ENCODE peak calls at places on chromosomes 5 and 9, in five cellular contexts. P, F, K, O and Q are unnamed samples.

GRCh38 chr5:54013556-54014157 is 296.7 kb downstream of the ARL15 start:
- DNase-seq in P (no peak), F (no peak), K (no peak), O (no peak), Q (no peak)

GRCh38 chr5:97096096-97096648 is 46.2 kb downstream of the LIX1 start:
- DNase-seq in P (no peak), F (no peak), K (no peak), O (no peak), Q (no peak)

GRCh38 chr5:124342027-124342471 is 404.4 kb downstream of the ZNF608 start:
- DNase-seq in P (no peak), F (no peak), K (peak), O (no peak), Q (no peak)

GRCh38 chr5:3197237-3197636 is 398.4 kb upstream of the IRX1 start:
- DNase-seq in P (no peak), F (no peak), K (no peak), O (no peak), Q (no peak)

GRCh38 chr5:175718401-175719108 is 60.7 kb downstream of the HRH2 start:
- DNase-seq in P (no peak), F (peak), K (peak), O (no peak), Q (no peak)

GRCh38 chr9:128788445-128788844 is 1.4 kb downstream of the TBC1D13 start:
- DNase-seq in P (no peak), F (no peak), K (no peak), O (no peak), Q (no peak)

GRCh38 chr5:125286266-125286665 is 539.8 kb upstream of the ZNF608 start:
- DNase-seq in P (no peak), F (no peak), K (no peak), O (no peak), Q (no peak)

GRCh38 chr5:143887901-143888648 is 76.1 kb downstream of the HMHB1 start:
- DNase-seq in P (no peak), F (no peak), K (no peak), O (no peak), Q (no peak)

GRCh38 chr9:81145331-81145963 is 543.9 kb downstream of the TLE1 start:
- DNase-seq in P (no peak), F (no peak), K (no peak), O (no peak), Q (no peak)

GRCh38 chr5:142472306-142472951 is 147.6 kb upstream of the SPRY4 start:
- DNase-seq in P (no peak), F (no peak), K (no peak), O (no peak), Q (no peak)

GRCh38 chr5:116482394-116482793 is 92.2 kb downstream of the SEMA6A start:
- DNase-seq in P (no peak), F (no peak), K (no peak), O (no peak), Q (no peak)

GRCh38 chr9:112846528-112847488 is 43.9 kb downstream of the SLC46A2 start:
- DNase-seq in P (no peak), F (no peak), K (no peak), O (no peak), Q (no peak)

GRCh38 chr5:134638760-134639201 is 6.2 kb upstream of the SAR1B start:
- DNase-seq in P (no peak), F (no peak), K (peak), O (no peak), Q (no peak)

GRCh38 chr5:133460172-133460758 is 152.1 kb downstream of the FSTL4 start:
- DNase-seq in P (no peak), F (no peak), K (no peak), O (no peak), Q (no peak)

GRCh38 chr5:41761663-41762062 is 108.6 kb downstream of the OXCT1 start:
- DNase-seq in P (no peak), F (no peak), K (no peak), O (no peak), Q (no peak)

GRCh38 chr9:79574716-79575242 is 3.0 kb downstream of the TLE4 start:
- DNase-seq in P (no peak), F (no peak), K (no peak), O (no peak), Q (no peak)

GRCh38 chr5:53997736-53998627 is 312.4 kb downstream of the ARL15 start:
- DNase-seq in P (no peak), F (no peak), K (no peak), O (no peak), Q (no peak)

GRCh38 chr5:136992796-136993489 is 506.2 kb downstream of the SPOCK1 start:
- DNase-seq in P (no peak), F (no peak), K (no peak), O (no peak), Q (no peak)

GRCh38 chr5:95709967-95710650 is 21.0 kb upstream of the RHOBTB3 start:
- DNase-seq in P (no peak), F (no peak), K (peak), O (no peak), Q (no peak)

GRCh38 chr5:9473624-9474023 is 72.3 kb downstream of the SEMA5A start:
- DNase-seq in P (no peak), F (no peak), K (no peak), O (no peak), Q (no peak)

GRCh38 chr5:62306494-62307363 is 723 bp downstream of the KIF2A start:
- DNase-seq in P (peak), F (peak), K (peak), O (peak), Q (peak)

GRCh38 chr5:120454094-120454798 is 9.9 kb upstream of the PRR16 start:
- DNase-seq in P (no peak), F (no peak), K (no peak), O (no peak), Q (no peak)

GRCh38 chr5:75672616-75673015 is 44.6 kb downstream of the POC5 start:
- DNase-seq in P (no peak), F (no peak), K (no peak), O (no peak), Q (no peak)

GRCh38 chr5:116652903-116653302 is 78.3 kb upstream of the SEMA6A start:
- DNase-seq in P (no peak), F (no peak), K (no peak), O (no peak), Q (no peak)

GRCh38 chr5:102981957-102982635 is 137.8 kb downstream of the GIN1 start:
- DNase-seq in P (no peak), F (no peak), K (no peak), O (no peak), Q (no peak)

GRCh38 chr9:33813712-33814641 is 3.0 kb upstream of the UBE2R2 start:
- DNase-seq in P (no peak), F (no peak), K (no peak), O (no peak), Q (no peak)

GRCh38 chr5:142675211-142675599 is 10.7 kb downstream of the FGF1 start:
- DNase-seq in P (no peak), F (no peak), K (no peak), O (no peak), Q (no peak)

GRCh38 chr5:163915481-163915961 is 410.1 kb downstream of the MAT2B start:
- DNase-seq in P (no peak), F (peak), K (no peak), O (no peak), Q (no peak)

GRCh38 chr9:110408598-110408997 is 70.9 kb upstream of the TXNDC8 start:
- DNase-seq in P (no peak), F (no peak), K (no peak), O (no peak), Q (no peak)

GRCh38 chr5:126334755-126335154 is 88.5 kb upstream of the GRAMD2B start:
- DNase-seq in P (no peak), F (no peak), K (no peak), O (no peak), Q (no peak)

GRCh38 chr9:73199448-73199847 is 47.8 kb downstream of the ANXA1 start:
- DNase-seq in P (no peak), F (no peak), K (no peak), O (no peak), Q (no peak)

GRCh38 chr9:73199886-73200285 is 48.2 kb downstream of the ANXA1 start:
- DNase-seq in P (no peak), F (no peak), K (no peak), O (no peak), Q (no peak)

GRCh38 chr9:73204910-73205309 is 53.2 kb downstream of the ANXA1 start:
- DNase-seq in P (no peak), F (no peak), K (no peak), O (no peak), Q (no peak)

GRCh38 chr9:73202992-73203391 is 51.3 kb downstream of the ANXA1 start:
- DNase-seq in P (no peak), F (no peak), K (no peak), O (no peak), Q (no peak)

GRCh38 chr9:73200694-73201432 is 49.2 kb downstream of the ANXA1 start:
- DNase-seq in P (no peak), F (no peak), K (no peak), O (no peak), Q (no peak)
- TF ChIP-seq CTCF in P (peak), F (peak), K (no peak), O (peak), Q (peak)

GRCh38 chr9:85027870-85028269 is 358.3 kb downstream of the NTRK2 start:
- DNase-seq in P (no peak), F (no peak), K (no peak), O (no peak), Q (no peak)
- TF ChIP-seq CTCF in P (no peak), F (no peak), K (no peak), O (no peak), Q (no peak)

DNA sequence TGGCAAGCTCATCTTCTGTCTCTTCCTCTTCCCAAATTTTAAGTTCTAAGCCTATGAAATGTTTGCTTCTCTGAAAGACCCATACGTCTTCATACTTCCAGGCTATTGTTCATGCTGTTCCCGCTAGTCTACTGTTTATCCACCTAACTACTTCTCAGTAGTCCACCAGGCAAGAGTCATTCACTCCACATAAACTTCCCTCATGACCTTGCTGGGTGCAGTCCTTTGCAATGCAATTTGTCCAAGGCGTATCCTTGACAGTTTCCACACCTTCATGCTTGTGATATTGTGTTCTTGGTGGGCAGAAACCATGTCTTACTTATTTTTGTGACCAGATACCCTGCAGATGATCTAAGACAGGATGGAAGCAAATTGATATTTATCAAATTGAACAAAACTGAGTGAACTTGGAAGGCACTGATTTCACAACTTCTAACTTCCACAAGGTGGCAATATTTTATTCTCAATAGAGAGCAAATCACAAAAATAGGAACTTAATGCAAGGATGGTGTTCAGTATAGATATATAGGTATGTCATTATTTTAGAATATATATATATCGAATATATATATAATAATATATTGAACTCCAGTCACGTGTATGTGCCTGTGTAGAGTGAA is 30.3 kb downstream of the TYRP1 start:
- DNase-seq in P (no peak), F (no peak), K (no peak), O (no peak), Q (no peak)
- TF ChIP-seq CTCF in P (no peak), F (peak), K (peak), O (peak), Q (peak)

DNA sequence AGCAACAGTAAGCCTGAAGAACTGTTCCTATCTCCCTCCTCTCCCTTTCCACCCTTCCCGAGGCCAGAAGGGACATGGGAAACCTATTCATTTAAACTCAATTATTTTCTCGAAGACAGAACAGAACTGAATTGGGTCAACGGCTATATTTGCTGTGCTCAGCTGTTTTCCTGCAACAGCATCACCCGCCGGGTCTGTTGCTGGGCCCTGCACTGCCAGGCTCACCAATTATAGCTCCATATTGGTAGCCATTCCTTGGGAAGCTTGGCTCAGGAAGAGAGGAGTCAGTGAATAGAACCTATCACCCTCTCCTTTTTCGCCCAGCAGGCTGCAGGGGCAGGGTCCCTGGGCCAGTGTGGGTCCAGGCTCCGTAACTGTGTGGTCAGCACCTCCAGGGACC is 78.8 kb downstream of the DAB2IP start:
- DNase-seq in P (no peak), F (no peak), K (no peak), O (no peak), Q (no peak)
- TF ChIP-seq CTCF in P (no peak), F (no peak), K (no peak), O (no peak), Q (no peak)

GRCh38 chr9:89319015-89319905 is 960 bp downstream of the SECISBP2 start:
- DNase-seq in P (no peak), F (no peak), K (no peak), O (no peak), Q (no peak)
- TF ChIP-seq CTCF in P (peak), F (no peak), K (no peak), O (no peak), Q (peak)